ENCODE peak calls at places on chromosome X, in eight cellular contexts. F, B, J, K, C, L, H and O are unnamed samples.

GRCh38 chrX:114049063-114049462 is 534.8 kb upstream of the HTR2C start:
- DNase-seq in C (no peak), F (no peak), K (no peak), H (no peak), J (no peak), L (no peak), B (no peak), O (no peak)

GRCh38 chrX:46446727-46447378 is 98.4 kb downstream of the ZNF674 start:
- DNase-seq in J (peak; percentile 85), L (peak; percentile 78), B (peak; percentile 80), C (peak; percentile 88), K (peak; percentile 93), F (peak; percentile 39), H (peak; percentile 62), O (no peak)

GRCh38 chrX:85996555-85996954 is 50.8 kb downstream of the CHM start:
- DNase-seq in K (no peak), B (no peak), L (no peak), H (no peak), J (no peak), F (no peak), C (no peak), O (no peak)

GRCh38 chrX:13669246-13669689 is 16.3 kb downstream of the TCEANC start:
- DNase-seq in J (peak; percentile 49), L (peak; percentile 89), H (peak; percentile 96), B (peak; percentile 97), F (no peak), C (no peak), K (no peak), O (no peak)

GRCh38 chrX:134631404-134632346 is 26.6 kb downstream of the PLAC1 start:
- DNase-seq in C (no peak), J (no peak), B (no peak), F (no peak), H (peak; percentile 36), K (peak; percentile 11), L (peak; percentile 48), O (no peak)

GRCh38 chrX:111719426-111720210 is 38.6 kb downstream of the ALG13 start:
- DNase-seq in K (no peak), C (peak; percentile 2), J (no peak), B (peak; percentile 12), H (peak; percentile 48), F (no peak), L (peak; percentile 14), O (no peak)

GRCh38 chrX:137428251-137428661 is 137.7 kb upstream of the ZIC3 start:
- DNase-seq in C (peak; percentile 40), L (peak; percentile 26), B (no peak), J (no peak), H (no peak), K (peak; percentile 39), F (no peak), O (no peak)

GRCh38 chrX:23898412-23898959 is 9.3 kb downstream of the APOO start:
- DNase-seq in J (no peak), L (peak; percentile 75), H (peak; percentile 68), F (no peak), B (peak; percentile 69), K (no peak), C (no peak), O (no peak)

GRCh38 chrX:45232139-45232538 is 31.5 kb upstream of the DIPK2B start:
- DNase-seq in H (no peak), C (no peak), K (no peak), J (no peak), B (no peak), F (no peak), L (no peak), O (no peak)

GRCh38 chrX:70969635-70970481 is 39.0 kb upstream of the SLC7A3 start:
- DNase-seq in H (no peak), F (no peak), C (peak; percentile 66), B (no peak), J (peak; percentile 79), L (no peak), K (no peak), O (no peak)

GRCh38 chrX:136130931-136131843 is 16.1 kb upstream of the FHL1 start:
- DNase-seq in H (peak; percentile 95), B (peak; percentile 94), J (no peak), F (no peak), K (no peak), C (no peak), L (peak; percentile 75), O (no peak)

GRCh38 chrX:45781901-45782553 is 581.4 kb upstream of the DIPK2B start:
- DNase-seq in F (no peak), H (peak; percentile 70), J (no peak), K (peak; percentile 16), L (peak; percentile 80), B (peak; percentile 78), C (peak; percentile 18), O (no peak)

GRCh38 chrX:48021026-48021900 is 14.5 kb downstream of the SPACA5 start:
- DNase-seq in B (peak; percentile 68), H (peak; percentile 86), C (peak; percentile 71), F (no peak), J (peak; percentile 28), L (peak; percentile 71), K (peak; percentile 72), O (no peak)

GRCh38 chrX:71532078-71532752 is 689 bp upstream of the OGT start:
- DNase-seq in K (peak; percentile 33), C (no peak), F (no peak), J (no peak), B (peak; percentile 58), H (peak; percentile 76), L (peak; percentile 75), O (no peak)

GRCh38 chrX:137926090-137926489 is 360.2 kb downstream of the ZIC3 start:
- DNase-seq in F (no peak), J (no peak), L (no peak), K (peak; percentile 47), C (peak; percentile 53), H (no peak), B (peak; percentile 46), O (peak; percentile 2)

GRCh38 chrX:140034916-140035315 is 69.6 kb upstream of the CXorf66 start:
- DNase-seq in L (peak; percentile 20), K (peak; percentile 37), H (no peak), C (peak; percentile 42), J (no peak), F (no peak), B (peak; percentile 33), O (no peak)

GRCh38 chrX:46251755-46252154 is 293.5 kb downstream of the ZNF674 start:
- DNase-seq in C (no peak), B (peak; percentile 58), L (peak; percentile 10), H (peak; percentile 63), J (no peak), F (no peak), K (no peak), O (no peak)

GRCh38 chrX:68895339-68896250 is 66.8 kb downstream of the EFNB1 start:
- DNase-seq in B (peak; percentile 62), K (no peak), H (peak; percentile 74), L (peak; percentile 18), F (no peak), J (peak; percentile 29), C (no peak), O (peak; percentile 1)

GRCh38 chrX:148732743-148733142 is 232.3 kb downstream of the AFF2 start:
- DNase-seq in F (no peak), J (no peak), K (no peak), C (no peak), L (no peak), B (no peak), H (no peak), O (no peak)

GRCh38 chrX:138897621-138898492 is 186.3 kb upstream of the FGF13 start:
- DNase-seq in H (peak; percentile 68), B (peak; percentile 79), C (no peak), F (no peak), L (peak; percentile 39), K (no peak), J (no peak), O (no peak)

DNA sequence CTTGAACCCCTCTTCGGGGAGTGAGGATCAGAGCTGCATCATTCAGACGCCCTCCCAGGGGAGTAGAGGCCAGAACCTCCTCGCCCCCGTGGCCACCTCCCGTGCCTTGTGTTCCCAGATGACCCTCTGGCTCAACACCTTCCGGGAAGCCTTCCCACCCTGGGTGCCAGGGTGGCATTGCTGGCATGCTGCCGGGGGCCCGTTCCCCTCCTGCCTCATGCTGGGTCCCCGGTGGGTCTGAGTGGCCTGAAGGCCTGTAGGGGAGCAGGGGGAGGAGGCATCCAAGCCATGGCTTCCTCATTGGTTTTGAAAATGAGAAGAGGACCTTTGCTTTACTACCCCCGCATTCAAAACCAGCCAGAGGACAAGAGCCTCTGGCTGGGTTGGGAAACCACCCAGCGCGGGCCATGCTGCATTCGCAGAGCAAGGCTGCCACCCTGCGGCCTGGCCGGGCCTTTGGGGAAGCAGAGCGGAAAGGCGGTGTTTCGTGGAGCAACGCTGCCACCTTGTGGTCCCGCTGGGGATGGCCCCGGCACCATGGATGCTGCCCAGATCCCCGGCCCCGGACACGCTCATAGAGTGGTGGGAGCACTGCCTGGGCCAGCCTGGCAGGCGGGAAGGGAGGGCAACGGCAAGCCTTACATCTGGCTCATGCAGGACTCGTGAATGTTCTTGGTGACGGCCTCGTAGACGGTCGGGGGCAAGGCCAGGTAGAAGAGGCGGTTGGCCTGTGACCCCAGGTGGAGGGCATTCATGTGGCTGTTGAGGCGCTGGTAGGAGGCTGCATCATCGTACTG is 11.9 kb downstream of the G6PD start:
- DNase-seq in H (peak; percentile 70), F (peak; percentile 54), K (peak; percentile 92), B (peak; percentile 85), J (peak; percentile 75), L (peak; percentile 90), C (peak; percentile 83), O (no peak)
- H3K27ac ChIP-seq in H (peak overlapping the region; percentile 27), F (no peak overlapping the region), K (no peak overlapping the region), B (no peak overlapping the region), J (peak overlapping the region; percentile 15), L (peak overlapping the region; percentile 35), C (no peak overlapping the region), O (no peak overlapping the region)

DNA sequence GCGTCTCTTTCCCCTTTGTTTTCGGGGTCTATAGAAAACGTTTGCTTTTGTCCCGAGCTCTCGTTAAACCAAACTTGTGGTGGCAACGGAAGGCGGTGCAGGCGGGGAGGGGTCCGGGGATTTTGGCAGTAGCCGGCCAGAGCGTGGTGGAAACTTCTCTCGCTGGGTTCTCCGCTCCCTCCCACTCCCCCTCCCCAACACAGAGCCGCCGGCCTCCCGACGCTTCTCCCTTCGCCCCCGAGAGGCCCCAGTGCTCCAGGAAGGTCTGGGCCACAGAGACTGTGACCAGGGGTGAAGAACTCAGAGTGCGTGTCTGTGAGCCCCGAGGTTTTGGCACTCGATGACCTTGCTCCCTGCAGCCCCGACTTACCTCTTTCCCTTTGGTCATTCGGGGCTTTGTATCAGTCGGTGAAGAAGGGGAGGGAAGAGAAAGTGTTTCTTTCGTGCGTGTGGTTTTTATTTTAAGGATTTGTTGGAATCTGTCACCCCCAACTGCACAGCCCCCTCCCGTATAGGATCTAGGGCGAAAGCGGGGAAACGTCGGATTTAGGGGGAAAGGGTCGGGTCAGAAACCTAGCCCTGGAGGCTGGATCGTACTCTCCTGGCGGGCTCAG is 9.0 kb upstream of the BCOR start:
- DNase-seq in C (peak; percentile 71), H (no peak), K (no peak), F (no peak), B (no peak), L (peak; percentile 17), J (no peak), O (no peak)
- TF ChIP-seq EZH2 in C (peak; percentile 43), H (no peak), K (no peak), F (no peak), B (no peak), L (no peak), J (no peak), O (no peak)

GRCh38 chrX:107724653-107725052 is 50.9 kb downstream of the TSC22D3 start:
- DNase-seq in L (no peak), H (no peak), B (no peak), F (no peak), K (no peak), C (no peak), J (no peak), O (no peak)
- H3K27ac ChIP-seq in L (no peak overlapping the region), H (no peak overlapping the region), B (no peak overlapping the region), F (no peak overlapping the region), K (no peak overlapping the region), C (no peak overlapping the region), J (no peak overlapping the region), O (no peak overlapping the region)

GRCh38 chrX:107507744-107508117 is 58.3 kb downstream of the FRMPD3 start:
- DNase-seq in J (no peak), B (no peak), H (no peak), C (no peak), L (no peak), K (no peak), F (no peak), O (no peak)
- TF ChIP-seq EZH2 in J (no peak), B (no peak), H (no peak), C (peak; percentile 35), L (peak; percentile 76), K (no peak), F (no peak), O (no peak)